ENCODE peak calls at places on chromosomes 3 and 15, in six cellular contexts. I, D, Q, B, W and E are unnamed samples.
A peak's percentile ranks its signal among the peaks of the same experiment; 100 is the strongest.

GRCh38 chr15:40282144-40282869 is 557 bp downstream of the ANKRD63 start:
- DNase-seq in I (peak; percentile 61), D (peak; percentile 48), Q (peak; percentile 43), B (peak; percentile 31), W (peak; percentile 20), E (peak; percentile 87)

GRCh38 chr15:30999729-31000128 is 8.3 kb upstream of the MTMR10 start:
- DNase-seq in I (no peak), D (no peak), Q (no peak), B (no peak), W (no peak), E (no peak)

GRCh38 chr3:138943724-138944131 is 3.2 kb downstream of the FOXL2 start:
- DNase-seq in I (peak; percentile 43), D (no peak), Q (peak; percentile 31), B (no peak), W (no peak), E (peak; percentile 60)

GRCh38 chr3:45994661-45995369 is 809 bp downstream of the FYCO1 start:
- DNase-seq in I (peak; percentile 50), D (peak; percentile 54), Q (peak; percentile 23), B (peak; percentile 64), W (peak; percentile 47), E (peak; percentile 64)

GRCh38 chr3:43346990-43347749 is 60.8 kb downstream of the SNRK start:
- DNase-seq in I (no peak), D (no peak), Q (no peak), B (peak; percentile 22), W (peak; percentile 37), E (no peak)

GRCh38 chr15:62739507-62739906 is 303.0 kb upstream of the TPM1 start:
- DNase-seq in I (peak; percentile 81), D (peak; percentile 85), Q (peak; percentile 70), B (no peak), W (no peak), E (no peak)

GRCh38 chr3:48301814-48302194 is 31.7 kb downstream of the SPINK8 start:
- DNase-seq in I (peak; percentile 25), D (peak; percentile 72), Q (peak; percentile 49), B (no peak), W (no peak), E (no peak)

GRCh38 chr15:95152741-95153140 is 921.4 kb downstream of the MCTP2 start:
- DNase-seq in I (no peak), D (no peak), Q (no peak), B (no peak), W (no peak), E (no peak)

GRCh38 chr3:78741066-78741645 is 1026.6 kb downstream of the ROBO1 start:
- DNase-seq in I (no peak), D (no peak), Q (peak; percentile 62), B (no peak), W (no peak), E (no peak)

GRCh38 chr3:72977463-72977862 is 19.1 kb upstream of the PPP4R2 start:
- DNase-seq in I (no peak), D (peak; percentile 49), Q (no peak), B (no peak), W (no peak), E (no peak)

GRCh38 chr3:129978123-129978522 is 3.6 kb downstream of the TRH start:
- DNase-seq in I (no peak), D (no peak), Q (no peak), B (no peak), W (no peak), E (no peak)

GRCh38 chr3:59017617-59017984 is 32.2 kb downstream of the CFAP20DC start:
- DNase-seq in I (no peak), D (no peak), Q (no peak), B (no peak), W (no peak), E (no peak)

GRCh38 chr3:150870406-150870805 is 34.8 kb downstream of the MINDY4B start:
- DNase-seq in I (peak; percentile 57), D (peak; percentile 73), Q (no peak), B (no peak), W (no peak), E (no peak)

GRCh38 chr3:178707632-178708031 is 171.4 kb downstream of the KCNMB2 start:
- DNase-seq in I (no peak), D (no peak), Q (no peak), B (no peak), W (no peak), E (no peak)

GRCh38 chr3:76723366-76723765 is 316.5 kb upstream of the ROBO2 start:
- DNase-seq in I (no peak), D (no peak), Q (no peak), B (no peak), W (no peak), E (no peak)

GRCh38 chr3:71395927-71396695 is 187.4 kb downstream of the FOXP1 start:
- DNase-seq in I (no peak), D (peak; percentile 77), Q (peak; percentile 16), B (no peak), W (no peak), E (no peak)

GRCh38 chr3:71397046-71397445 is 186.5 kb downstream of the FOXP1 start:
- DNase-seq in I (peak; percentile 40), D (peak; percentile 60), Q (peak; percentile 65), B (no peak), W (no peak), E (no peak)

GRCh38 chr3:71399478-71399877 is 184.1 kb downstream of the FOXP1 start:
- DNase-seq in I (no peak), D (no peak), Q (no peak), B (no peak), W (no peak), E (no peak)

GRCh38 chr3:71400986-71401451 is 182.5 kb downstream of the FOXP1 start:
- DNase-seq in I (no peak), D (no peak), Q (no peak), B (no peak), W (no peak), E (no peak)

DNA sequence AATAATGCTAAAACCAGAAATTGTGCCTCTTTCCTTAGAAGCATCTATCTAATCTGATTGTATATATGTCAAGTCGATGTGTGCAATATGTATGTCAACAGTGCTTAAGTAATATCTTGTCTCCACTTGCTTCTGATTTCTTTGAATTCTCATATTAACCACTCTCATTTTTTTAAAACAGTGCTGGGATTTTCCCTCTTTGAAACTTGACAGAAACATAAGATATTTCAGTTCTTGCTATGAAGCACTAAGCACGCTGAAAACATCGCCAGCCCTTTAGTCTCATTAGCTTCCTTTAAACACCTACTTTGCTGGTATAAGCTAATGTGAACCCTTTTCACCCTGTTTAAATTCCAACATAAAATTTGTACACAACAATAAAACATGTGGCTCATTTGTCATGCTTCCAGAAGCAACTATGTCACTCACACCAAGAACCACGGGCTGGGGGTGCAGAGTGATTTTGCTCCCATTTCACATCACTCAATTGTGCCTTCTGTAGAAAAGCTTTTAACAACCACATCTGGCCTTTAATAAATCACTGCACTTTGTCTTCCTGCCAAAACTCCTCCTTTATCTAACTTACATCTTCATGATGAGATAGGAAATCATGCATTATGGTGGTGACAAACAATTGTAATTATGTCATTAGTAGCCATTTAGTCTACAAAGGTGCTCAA is 185.2 kb downstream of the FOXP1 start:
- DNase-seq in I (no peak), D (no peak), Q (no peak), B (no peak), W (no peak), E (no peak)
- H3K4me3 ChIP-seq in I (no peak overlapping the region), D (no peak overlapping the region), Q (no peak overlapping the region), B (peak overlapping the region; percentile 34), W (no peak overlapping the region), E (no peak overlapping the region)

DNA sequence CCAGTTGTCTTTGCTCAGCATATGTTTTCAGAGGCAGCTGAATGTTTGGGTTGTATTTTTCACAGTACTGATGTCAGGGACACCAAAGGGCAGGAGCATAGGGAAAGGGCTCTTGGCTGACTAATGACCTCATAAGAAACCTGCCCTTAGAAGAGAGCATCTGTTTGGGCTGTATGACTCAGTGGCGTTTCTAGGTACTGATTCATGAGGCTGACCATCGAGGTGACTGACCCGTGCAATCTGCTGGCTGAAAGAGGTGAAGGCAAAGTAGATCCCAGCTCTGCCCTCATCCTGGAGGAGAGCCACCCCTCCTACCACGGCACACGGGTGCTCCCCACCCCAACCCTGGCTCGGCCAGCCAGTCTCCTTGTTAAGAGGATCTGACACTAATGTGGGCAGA is 8.3 kb downstream of the LMCD1 start:
- DNase-seq in I (no peak), D (peak; percentile 95), Q (peak; percentile 73), B (no peak), W (no peak), E (peak; percentile 21)
- H3K27ac ChIP-seq in I (no peak overlapping the region), D (peak overlapping the region; percentile 81), Q (peak overlapping the region; percentile 28), B (no peak overlapping the region), W (no peak overlapping the region), E (no peak overlapping the region)

DNA sequence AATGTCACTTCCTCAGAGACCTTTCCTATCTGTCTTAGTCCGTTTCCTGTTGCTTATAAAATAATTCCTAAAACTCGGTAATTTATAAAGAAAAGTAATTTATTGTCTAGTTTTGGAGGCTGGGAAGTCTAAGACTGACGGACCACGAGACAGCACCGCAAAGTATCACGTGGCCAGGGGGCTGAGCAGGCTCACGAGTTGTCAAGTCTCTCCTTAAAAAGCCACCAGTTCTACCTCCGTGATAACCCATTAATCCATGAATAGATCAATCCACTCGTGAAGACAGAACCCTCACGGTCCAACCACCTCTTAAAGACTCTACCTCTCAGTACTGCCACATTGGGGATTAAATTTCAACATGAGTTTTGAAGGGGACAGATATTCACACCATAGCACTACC is 826 bp downstream of the LINS1 start:
- DNase-seq in I (peak; percentile 19), D (peak; percentile 54), Q (peak; percentile 2), B (peak; percentile 36), W (peak; percentile 41), E (peak; percentile 47)
- H3K4me1 ChIP-seq in I (no peaks in the 10 kb centered on the region), D (peaks cover 19% of the 10 kb centered on the region), Q (peaks cover 22% of the 10 kb centered on the region), B (peaks cover 72% of the 10 kb centered on the region), W (peaks cover 44% of the 10 kb centered on the region), E (no peaks in the 10 kb centered on the region)

GRCh38 chr3:169769287-169770181 is at the start of gene ACTRT3:
- DNase-seq in I (peak; percentile 94), D (peak; percentile 85), Q (peak; percentile 57), B (peak; percentile 44), W (peak; percentile 50), E (peak; percentile 94)
- H3K4me3 ChIP-seq in I (peak within 1 kb of the TSS; percentile 69), D (peak within 1 kb of the TSS; percentile 95), Q (peak within 1 kb of the TSS; percentile 70), B (peak within 1 kb of the TSS; percentile 80), W (peak within 1 kb of the TSS; percentile 74), E (peak within 1 kb of the TSS; percentile 95)